ENCODE peak calls at places on chromosomes 13 and 19, in nine cellular contexts. One of them, this sample, is unnamed.

GRCh38 chr19:8458380-8458779 is 13.6 kb downstream of the HNRNPM start:
- DNase-seq in pancreas: no peak
- DNase-seq in activated CD4-positive, alpha-beta T cell treated with anti-CD3 and anti-CD28 coated beads for 1 hour: no peak
- DNase-seq in nucleus accumbens: no peak
- DNase-seq in HFFc6: no peak
- DNase-seq in stomach: peak
- DNase-seq in WTC11: no peak
- DNase-seq in EL: no peak
- DNase-seq in mucosa of gallbladder: peak
- DNase-seq in this sample: no peak

GRCh38 chr13:51803018-51803417 is 945 bp downstream of the DHRS12 start:
- DNase-seq in pancreas: no peak
- DNase-seq in activated CD4-positive, alpha-beta T cell treated with anti-CD3 and anti-CD28 coated beads for 1 hour: no peak
- DNase-seq in nucleus accumbens: no peak
- DNase-seq in HFFc6: no peak
- DNase-seq in stomach: no peak
- DNase-seq in WTC11: no peak
- DNase-seq in EL: no peak
- DNase-seq in mucosa of gallbladder: no peak
- DNase-seq in this sample: peak

GRCh38 chr19:2663920-2664571 is 38.4 kb downstream of the GNG7 start:
- DNase-seq in pancreas: no peak
- DNase-seq in activated CD4-positive, alpha-beta T cell treated with anti-CD3 and anti-CD28 coated beads for 1 hour: no peak
- DNase-seq in nucleus accumbens: peak
- DNase-seq in HFFc6: no peak
- DNase-seq in stomach: peak
- DNase-seq in WTC11: no peak
- DNase-seq in EL: no peak
- DNase-seq in mucosa of gallbladder: no peak
- DNase-seq in this sample: no peak

GRCh38 chr19:14089662-14090508 is 666 bp downstream of the SAMD1 start:
- DNase-seq in pancreas: peak
- DNase-seq in activated CD4-positive, alpha-beta T cell treated with anti-CD3 and anti-CD28 coated beads for 1 hour: peak
- DNase-seq in nucleus accumbens: no peak
- DNase-seq in HFFc6: peak
- DNase-seq in stomach: peak
- DNase-seq in WTC11: peak
- DNase-seq in EL: peak
- DNase-seq in mucosa of gallbladder: peak
- DNase-seq in this sample: no peak

GRCh38 chr13:20994441-20994821 is 67.0 kb downstream of the LATS2 start:
- DNase-seq in pancreas: peak
- DNase-seq in activated CD4-positive, alpha-beta T cell treated with anti-CD3 and anti-CD28 coated beads for 1 hour: no peak
- DNase-seq in nucleus accumbens: no peak
- DNase-seq in HFFc6: no peak
- DNase-seq in stomach: no peak
- DNase-seq in WTC11: no peak
- DNase-seq in EL: peak
- DNase-seq in mucosa of gallbladder: no peak
- DNase-seq in this sample: no peak

GRCh38 chr13:109792416-109793090 is 6.2 kb upstream of the IRS2 start:
- DNase-seq in pancreas: no peak
- DNase-seq in activated CD4-positive, alpha-beta T cell treated with anti-CD3 and anti-CD28 coated beads for 1 hour: no peak
- DNase-seq in nucleus accumbens: no peak
- DNase-seq in HFFc6: no peak
- DNase-seq in stomach: no peak
- DNase-seq in WTC11: no peak
- DNase-seq in EL: no peak
- DNase-seq in mucosa of gallbladder: no peak
- DNase-seq in this sample: no peak

GRCh38 chr19:13302521-13303270 is 152.5 kb downstream of the IER2 start:
- DNase-seq in pancreas: no peak
- DNase-seq in activated CD4-positive, alpha-beta T cell treated with anti-CD3 and anti-CD28 coated beads for 1 hour: no peak
- DNase-seq in nucleus accumbens: no peak
- DNase-seq in HFFc6: no peak
- DNase-seq in stomach: no peak
- DNase-seq in WTC11: no peak
- DNase-seq in EL: no peak
- DNase-seq in mucosa of gallbladder: no peak
- DNase-seq in this sample: no peak

GRCh38 chr19:54434112-54434861 is 14.7 kb upstream of the LENG8 start:
- DNase-seq in pancreas: peak
- DNase-seq in activated CD4-positive, alpha-beta T cell treated with anti-CD3 and anti-CD28 coated beads for 1 hour: no peak
- DNase-seq in nucleus accumbens: peak
- DNase-seq in HFFc6: no peak
- DNase-seq in stomach: no peak
- DNase-seq in WTC11: no peak
- DNase-seq in EL: no peak
- DNase-seq in mucosa of gallbladder: no peak
- DNase-seq in this sample: peak

GRCh38 chr13:31824705-31825512 is 85.6 kb downstream of the RXFP2 start:
- DNase-seq in pancreas: no peak
- DNase-seq in activated CD4-positive, alpha-beta T cell treated with anti-CD3 and anti-CD28 coated beads for 1 hour: no peak
- DNase-seq in nucleus accumbens: no peak
- DNase-seq in HFFc6: peak
- DNase-seq in stomach: no peak
- DNase-seq in WTC11: no peak
- DNase-seq in EL: peak
- DNase-seq in mucosa of gallbladder: no peak
- DNase-seq in this sample: peak

GRCh38 chr19:46731007-46731501 is 14.1 kb upstream of the PRKD2 start:
- DNase-seq in pancreas: peak
- DNase-seq in activated CD4-positive, alpha-beta T cell treated with anti-CD3 and anti-CD28 coated beads for 1 hour: no peak
- DNase-seq in nucleus accumbens: no peak
- DNase-seq in HFFc6: peak
- DNase-seq in stomach: peak
- DNase-seq in WTC11: no peak
- DNase-seq in EL: peak
- DNase-seq in mucosa of gallbladder: no peak
- DNase-seq in this sample: no peak

GRCh38 chr19:7188682-7189629 is 105.3 kb downstream of the INSR start:
- DNase-seq in pancreas: no peak
- DNase-seq in activated CD4-positive, alpha-beta T cell treated with anti-CD3 and anti-CD28 coated beads for 1 hour: no peak
- DNase-seq in nucleus accumbens: no peak
- DNase-seq in HFFc6: no peak
- DNase-seq in stomach: no peak
- DNase-seq in WTC11: no peak
- DNase-seq in EL: no peak
- DNase-seq in mucosa of gallbladder: no peak
- DNase-seq in this sample: no peak

GRCh38 chr19:13841339-13842293 is 35.3 kb upstream of the NANOS3 start:
- DNase-seq in pancreas: peak
- DNase-seq in activated CD4-positive, alpha-beta T cell treated with anti-CD3 and anti-CD28 coated beads for 1 hour: no peak
- DNase-seq in nucleus accumbens: no peak
- DNase-seq in HFFc6: peak
- DNase-seq in stomach: peak
- DNase-seq in WTC11: no peak
- DNase-seq in EL: peak
- DNase-seq in mucosa of gallbladder: no peak
- DNase-seq in this sample: no peak

This sample was measured in NCI-H2081.